ENCODE peak calls at places on chromosome 19, in four cellular contexts. Y, I, O and V are unnamed samples.

GRCh38 chr19:14363203-14364097 is 17.8 kb upstream of the ADGRE5 start:
- DNase-seq in Y (no peak), I (peak), O (peak), V (peak)

GRCh38 chr19:1512671-1513491 is at the start of gene ADAMTSL5:
- DNase-seq in Y (no peak), I (peak), O (peak), V (peak)

GRCh38 chr19:39082745-39083598 is 1.2 kb upstream of the ACP7 start:
- DNase-seq in Y (no peak), I (no peak), O (no peak), V (no peak)

GRCh38 chr19:37467608-37468090 is 405 bp upstream of the ZNF569 start:
- DNase-seq in Y (no peak), I (no peak), O (no peak), V (no peak)

GRCh38 chr19:3184847-3185481 is 766 bp upstream of the NCLN start:
- DNase-seq in Y (no peak), I (peak), O (no peak), V (no peak)

GRCh38 chr19:15452111-15453047 is 2.6 kb upstream of the WIZ start:
- DNase-seq in Y (no peak), I (peak), O (peak), V (peak)

GRCh38 chr19:9842834-9843625 is 7.9 kb downstream of the PIN1 start:
- DNase-seq in Y (no peak), I (no peak), O (no peak), V (no peak)

GRCh38 chr19:24065865-24066604 is 21.0 kb upstream of the ZNF254 start:
- DNase-seq in Y (no peak), I (no peak), O (no peak), V (no peak)

GRCh38 chr19:6271251-6271650 is 8.5 kb downstream of the MLLT1 start:
- DNase-seq in Y (no peak), I (peak), O (no peak), V (no peak)

GRCh38 chr19:28468701-28469459 is 744.1 kb downstream of the UQCRFS1 start:
- DNase-seq in Y (no peak), I (no peak), O (no peak), V (no peak)

GRCh38 chr19:38266070-38266469 is 1.7 kb downstream of the SPINT2 start:
- DNase-seq in Y (no peak), I (no peak), O (no peak), V (no peak)

GRCh38 chr19:21848706-21849105 is 12.7 kb upstream of the ZNF43 start:
- DNase-seq in Y (no peak), I (no peak), O (no peak), V (peak)

GRCh38 chr19:58059003-58059671 is at the start of gene ZNF135:
- DNase-seq in Y (no peak), I (peak), O (no peak), V (no peak)
- TF ChIP-seq PBX3 in Y (no peak), I (no peak), O (no peak), V (no peak)

DNA sequence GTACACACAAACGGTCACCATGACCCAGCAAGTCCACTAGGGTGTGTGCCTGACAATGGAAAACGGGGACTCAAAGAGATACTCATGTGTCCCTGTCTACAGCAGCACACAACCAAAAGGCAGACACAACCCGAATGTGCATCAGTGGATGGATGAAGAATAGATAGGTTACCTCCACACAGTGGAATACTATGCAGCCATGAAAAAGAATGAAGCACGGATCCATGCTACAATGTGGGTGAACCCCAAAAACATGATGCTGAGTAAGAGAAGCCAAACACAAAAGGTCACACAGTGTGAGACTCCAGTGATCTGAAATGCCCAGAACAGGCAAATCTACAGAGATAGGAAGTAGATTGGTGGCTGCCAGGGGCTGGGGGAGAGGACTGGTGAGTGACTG is 9.0 kb downstream of the CERS1 start:
- DNase-seq in Y (no peak), I (no peak), O (no peak), V (no peak)
- TF ChIP-seq PBX3 in Y (no peak), I (no peak), O (no peak), V (no peak)

GRCh38 chr19:16945364-16945714 is 56.5 kb downstream of the F2RL3 start:
- DNase-seq in Y (no peak), I (no peak), O (no peak), V (no peak)

GRCh38 chr19:16945762-16946465 is 57.1 kb downstream of the F2RL3 start:
- DNase-seq in Y (no peak), I (no peak), O (no peak), V (no peak)

GRCh38 chr19:16944626-16945363 is 56.0 kb downstream of the F2RL3 start:
- DNase-seq in Y (no peak), I (no peak), O (no peak), V (no peak)

GRCh38 chr19:16942583-16942982 is 53.8 kb downstream of the F2RL3 start:
- DNase-seq in Y (no peak), I (no peak), O (no peak), V (no peak)

DNA sequence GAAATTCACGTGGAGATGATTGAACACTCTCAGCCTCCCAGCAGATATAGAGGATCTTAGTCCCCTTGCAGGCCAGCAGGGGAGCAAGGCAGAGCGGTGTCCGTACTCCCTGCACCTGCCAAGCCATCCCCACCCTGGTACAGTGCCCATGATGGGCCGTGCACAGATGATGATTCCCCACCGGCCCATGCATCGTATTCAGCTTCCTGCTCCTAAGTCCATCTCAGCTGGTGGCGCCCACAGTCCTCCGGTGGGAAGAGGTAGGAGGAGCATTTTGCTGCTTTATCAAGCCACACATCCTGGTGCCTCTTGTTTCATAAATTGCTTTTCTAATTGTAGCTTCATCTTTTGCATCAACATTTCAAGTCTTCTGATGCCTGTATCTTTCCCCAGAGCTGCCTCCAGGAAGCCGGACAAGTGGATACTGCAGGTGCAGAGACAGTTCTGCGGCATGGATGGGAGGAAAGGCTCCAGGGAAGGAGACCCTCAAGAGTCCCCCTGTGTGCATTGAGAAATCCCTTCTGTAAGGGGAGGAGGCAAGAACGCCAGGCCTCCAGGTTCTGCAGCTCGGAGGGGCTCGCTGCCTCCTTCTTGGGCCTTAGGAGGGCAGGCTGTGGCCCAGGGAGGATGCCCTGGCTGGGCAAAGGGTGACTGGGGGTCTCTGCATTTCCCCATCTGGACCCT is 55.3 kb downstream of the F2RL3 start:
- DNase-seq in Y (no peak), I (no peak), O (no peak), V (no peak)
- TF ChIP-seq PBX3 in Y (no peak), I (no peak), O (no peak), V (no peak)

DNA sequence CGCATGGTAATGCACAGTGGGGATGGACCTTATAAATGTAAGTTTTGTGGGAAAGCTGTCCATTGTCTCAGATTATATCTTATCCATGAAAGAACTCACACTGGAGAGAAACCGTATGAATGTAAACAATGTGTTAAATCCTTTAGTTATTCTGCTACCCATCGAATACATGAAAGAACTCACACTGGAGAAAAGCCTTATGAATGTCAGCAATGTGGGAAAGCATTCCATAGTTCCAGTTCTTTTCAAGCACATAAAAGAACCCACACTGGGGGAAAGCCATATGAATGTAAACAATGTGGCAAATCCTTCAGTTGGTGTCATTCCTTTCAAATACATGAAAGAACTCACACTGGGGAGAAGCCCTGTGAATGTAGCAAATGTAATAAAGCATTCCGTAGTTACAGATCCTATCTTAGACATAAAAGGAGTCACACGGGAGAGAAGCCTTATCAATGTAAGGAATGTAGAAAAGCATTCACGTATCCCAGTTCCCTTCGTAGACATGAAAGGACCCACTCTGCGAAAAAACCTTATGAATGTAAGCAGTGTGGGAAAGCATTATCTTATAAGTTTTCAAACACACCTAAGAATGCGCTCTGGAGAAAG is 13.8 kb downstream of the ZNF763 start:
- DNase-seq in Y (no peak), I (no peak), O (peak), V (no peak)
- TF ChIP-seq PBX3 in Y (no peak), I (no peak), O (no peak), V (no peak)

GRCh38 chr19:43425567-43426392 is 11.1 kb downstream of the TEX101 start:
- DNase-seq in Y (no peak), I (no peak), O (no peak), V (peak)
- TF ChIP-seq PBX3 in Y (no peak), I (no peak), O (no peak), V (no peak)

GRCh38 chr19:45782162-45782623 is at the start of gene DMPK:
- DNase-seq in Y (no peak), I (peak), O (no peak), V (no peak)

GRCh38 chr19:45784096-45784495 is 1.8 kb upstream of the DMPK start:
- DNase-seq in Y (no peak), I (no peak), O (no peak), V (no peak)

GRCh38 chr19:45785097-45785496 is 2.8 kb upstream of the DMPK start:
- DNase-seq in Y (no peak), I (no peak), O (no peak), V (no peak)

GRCh38 chr19:45781282-45782161 is 768 bp downstream of the DMPK start:
- DNase-seq in Y (no peak), I (no peak), O (no peak), V (peak)

GRCh38 chr19:45782820-45783785 is 813 bp upstream of the DMPK start:
- DNase-seq in Y (no peak), I (peak), O (no peak), V (peak)
- TF ChIP-seq PBX3 in Y (no peak), I (peak), O (no peak), V (no peak)

DNA sequence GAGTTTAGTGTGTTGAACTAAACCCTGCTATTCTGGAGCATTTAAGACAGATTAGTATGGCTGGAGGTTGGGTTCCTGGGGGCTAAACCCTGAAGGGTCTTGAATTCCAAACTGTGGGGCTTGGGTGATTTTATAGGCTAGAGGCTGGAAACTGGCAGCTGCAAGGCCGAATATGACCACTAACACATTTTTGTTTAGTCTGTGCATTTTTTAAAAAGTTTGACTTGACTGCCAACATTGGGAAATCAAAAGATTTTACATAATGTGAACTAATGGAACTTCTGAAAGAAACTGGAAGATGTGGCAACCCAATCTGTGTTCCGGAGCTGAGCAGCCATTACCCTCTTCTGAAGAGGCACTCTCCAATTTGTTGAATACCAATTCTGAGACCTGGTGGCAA is 5.1 kb downstream of the ZNF784 start:
- DNase-seq in Y (no peak), I (no peak), O (no peak), V (no peak)
- TF ChIP-seq PBX3 in Y (no peak), I (no peak), O (no peak), V (peak)